ENCODE peak calls at places on chromosomes 12 and 14, in eight cellular contexts. R, E, K, T, C, D, A and Z are unnamed samples.

GRCh38 chr14:103868242-103868897 is 21.0 kb upstream of the PPP1R13B start:
- DNase-seq in D (no peak), R (no peak), A (no peak), C (no peak), K (no peak), E (peak; percentile 42), T (no peak), Z (no peak)

GRCh38 chr12:16352481-16352880 is 5.0 kb downstream of the MGST1 start:
- DNase-seq in A (no peak), T (no peak), D (peak; percentile 40), C (no peak), K (no peak), E (no peak), R (no peak), Z (no peak)

GRCh38 chr12:108338915-108339657 is at the start of gene CMKLR1:
- DNase-seq in E (peak; percentile 59), R (peak; percentile 65), D (no peak), T (peak; percentile 47), A (peak; percentile 22), C (peak; percentile 57), K (no peak), Z (no peak)

GRCh38 chr14:105143451-105144230 is 24.9 kb downstream of the JAG2 start:
- DNase-seq in K (no peak), D (no peak), R (no peak), T (peak; percentile 22), E (no peak), C (no peak), A (no peak), Z (no peak)

GRCh38 chr12:114448618-114448933 is 42.6 kb upstream of the TBX5 start:
- DNase-seq in R (peak; percentile 7), E (peak; percentile 34), T (no peak), C (no peak), A (peak; percentile 56), K (no peak), D (no peak), Z (no peak)

GRCh38 chr12:126487581-126487980 is 1422.3 kb downstream of the AACS start:
- DNase-seq in R (no peak), T (no peak), K (no peak), E (no peak), A (no peak), C (no peak), D (no peak), Z (no peak)

GRCh38 chr14:63186453-63186852 is 17.8 kb upstream of the RHOJ start:
- DNase-seq in A (no peak), D (no peak), K (no peak), E (no peak), T (no peak), C (no peak), R (no peak), Z (no peak)

GRCh38 chr14:89425931-89426330 is 8.9 kb upstream of the FOXN3 start:
- DNase-seq in D (peak; percentile 93), C (no peak), R (no peak), A (no peak), T (no peak), E (no peak), K (no peak), Z (no peak)

GRCh38 chr12:110957652-110958051 is 37.3 kb upstream of the MYL2 start:
- DNase-seq in R (no peak), A (no peak), E (no peak), T (no peak), D (no peak), K (no peak), C (no peak), Z (no peak)

GRCh38 chr14:52950898-52951729 is at the start of gene FERMT2:
- DNase-seq in D (peak; percentile 90), K (peak; percentile 87), C (peak; percentile 89), R (peak; percentile 92), A (peak; percentile 97), T (peak; percentile 94), E (peak; percentile 93), Z (peak; percentile 52)

GRCh38 chr12:93032748-93033147 is 103.7 kb upstream of the EEA1 start:
- DNase-seq in C (no peak), D (peak; percentile 56), T (no peak), R (no peak), E (no peak), A (no peak), K (no peak), Z (no peak)

GRCh38 chr14:92470215-92470614 is 43.4 kb upstream of the RIN3 start:
- DNase-seq in A (no peak), K (no peak), D (no peak), E (no peak), R (no peak), C (no peak), T (no peak), Z (no peak)

GRCh38 chr14:52871606-52872005 is 79.2 kb downstream of the FERMT2 start:
- DNase-seq in K (no peak), R (no peak), D (no peak), A (no peak), E (no peak), C (no peak), T (no peak), Z (no peak)

GRCh38 chr14:100608586-100609330 is 21.5 kb upstream of the BEGAIN start:
- DNase-seq in A (no peak), T (no peak), E (no peak), C (no peak), R (no peak), K (no peak), D (no peak), Z (no peak)

GRCh38 chr12:113601656-113602263 is 130.1 kb upstream of the LHX5 start:
- DNase-seq in R (no peak), D (no peak), A (peak; percentile 71), K (no peak), E (no peak), T (no peak), C (no peak), Z (no peak)

GRCh38 chr12:45234134-45234865 is 18.4 kb downstream of the ANO6 start:
- DNase-seq in A (peak; percentile 61), K (no peak), C (peak; percentile 38), R (peak; percentile 51), E (no peak), D (peak; percentile 98), T (peak; percentile 52), Z (no peak)

GRCh38 chr14:71629765-71630502 is 302.3 kb upstream of the RGS6 start:
- DNase-seq in R (no peak), K (no peak), A (no peak), T (no peak), E (no peak), D (no peak), C (no peak), Z (no peak)

GRCh38 chr14:89444536-89445125 is 27.6 kb upstream of the FOXN3 start:
- DNase-seq in D (peak; percentile 14), R (no peak), T (peak; percentile 20), C (no peak), K (no peak), E (no peak), A (no peak), Z (no peak)

GRCh38 chr12:26744697-26745440 is 88.1 kb downstream of the ITPR2 start:
- DNase-seq in A (no peak), K (no peak), C (no peak), D (no peak), T (no peak), R (no peak), E (no peak), Z (no peak)

GRCh38 chr14:51430079-51430478 is 190.0 kb downstream of the TMX1 start:
- DNase-seq in C (no peak), A (no peak), D (peak; percentile 15), R (no peak), K (no peak), E (no peak), T (no peak), Z (no peak)
- H3K4me3 ChIP-seq in C (no peak overlapping the region), A (no peak overlapping the region), D (no peak overlapping the region), R (no peak overlapping the region), K (no peak overlapping the region), E (no peak overlapping the region), T (no peak overlapping the region), Z (no peak overlapping the region)

GRCh38 chr12:50120953-50121352 is 8.9 kb downstream of the COX14 start:
- DNase-seq in R (no peak), C (no peak), K (no peak), E (no peak), A (no peak), T (no peak), D (no peak), Z (no peak)
- H3K36me3 ChIP-seq in R (peaks cover 89% of the 10 kb centered on the region), C (no peaks in the 10 kb centered on the region), K (peaks cover 18% of the 10 kb centered on the region), E (no peaks in the 10 kb centered on the region), A (no peaks in the 10 kb centered on the region), T (no peaks in the 10 kb centered on the region), D (peaks cover 36% of the 10 kb centered on the region), Z (peaks cover 49% of the 10 kb centered on the region)

DNA sequence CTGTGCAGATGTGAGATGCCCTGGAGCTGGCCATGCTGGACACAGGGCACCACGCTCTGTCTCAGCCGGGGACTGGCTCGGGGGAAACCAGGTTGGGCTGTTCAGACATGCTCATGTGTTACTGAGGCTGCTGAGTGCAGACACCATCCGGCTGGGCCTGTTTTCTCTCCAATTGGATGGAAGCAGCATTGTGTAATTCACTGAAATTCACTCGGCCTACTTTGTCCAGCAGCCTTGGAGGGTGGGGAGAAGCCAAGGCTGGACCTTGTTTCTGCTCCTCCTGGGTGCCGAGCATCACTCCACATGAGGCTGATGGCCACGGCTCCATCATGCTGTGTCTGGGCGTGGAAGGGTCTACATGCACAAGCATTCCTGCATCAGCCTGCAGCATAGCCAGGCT is 130.7 kb downstream of the SMOC1 start:
- DNase-seq in D (no peak), R (no peak), K (no peak), A (no peak), T (no peak), E (no peak), C (no peak), Z (no peak)
- H3K27me3 ChIP-seq in D (no peaks in the 10 kb centered on the region), R (peaks cover 5% of the 10 kb centered on the region), K (peaks cover 5% of the 10 kb centered on the region), A (no peaks in the 10 kb centered on the region), T (no peaks in the 10 kb centered on the region), E (no peaks in the 10 kb centered on the region), C (no peaks in the 10 kb centered on the region), Z (no peaks in the 10 kb centered on the region)

DNA sequence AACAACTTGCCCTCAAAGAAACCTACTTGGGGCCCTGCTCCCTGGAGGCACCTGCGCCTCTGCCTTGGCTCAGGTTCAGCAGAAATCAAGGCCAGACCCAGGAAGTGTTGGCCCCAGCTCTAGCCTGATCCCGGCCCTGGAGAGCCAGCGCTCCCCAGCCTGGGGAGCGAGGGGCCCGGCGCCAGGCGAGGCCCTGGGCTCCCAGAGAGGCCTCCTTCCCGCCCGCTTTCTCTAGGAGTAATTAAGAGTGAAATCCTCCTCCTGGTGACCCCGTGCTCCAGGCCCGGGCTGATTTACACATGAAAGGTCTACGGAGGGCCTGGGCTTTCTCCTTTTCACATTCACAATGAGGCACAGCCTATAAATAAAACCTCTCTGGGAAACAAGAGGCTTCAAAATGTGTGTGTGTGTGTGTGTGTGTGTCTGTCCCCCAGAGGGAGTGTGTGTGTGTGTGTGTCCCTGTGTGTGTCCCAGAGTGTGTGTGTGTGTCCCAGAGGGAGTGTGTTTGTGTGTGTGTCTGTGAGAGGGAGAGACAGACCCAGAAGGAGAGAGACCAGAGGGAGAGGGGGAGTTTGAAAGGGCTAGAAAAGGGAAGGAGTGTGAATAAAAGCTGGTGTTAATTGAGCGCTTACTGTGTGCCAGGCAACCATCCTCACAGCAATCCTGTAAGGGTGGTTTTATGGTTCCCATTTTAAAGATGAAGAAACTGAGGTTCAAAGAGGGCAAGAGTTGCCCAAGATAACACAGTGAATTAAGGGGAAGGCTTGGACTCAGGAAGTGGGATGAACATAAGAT is 23.8 kb upstream of the COX6A1 start:
- DNase-seq in T (no peak), E (peak; percentile 88), R (peak; percentile 37), A (peak; percentile 96), K (no peak), D (no peak), C (no peak), Z (no peak)
- H3K4me3 ChIP-seq in T (no peak overlapping the region), E (no peak overlapping the region), R (no peak overlapping the region), A (peak overlapping the region; percentile 2), K (no peak overlapping the region), D (no peak overlapping the region), C (no peak overlapping the region), Z (no peak overlapping the region)